ENCODE peak calls at places on chromosome 4, in five cellular contexts. H, T, P, V and A are unnamed samples.

GRCh38 chr4:108519911-108520310 is 100.5 kb upstream of the RPL34 start:
- DNase-seq in H (no peak), T (no peak), P (no peak), V (no peak), A (no peak)

GRCh38 chr4:3374011-3374645 is 67.6 kb upstream of the HGFAC start:
- DNase-seq in H (no peak), T (no peak), P (peak), V (no peak), A (no peak)

GRCh38 chr4:144712775-144713174 is 66.8 kb downstream of the HHIP start:
- DNase-seq in H (no peak), T (no peak), P (no peak), V (no peak), A (no peak)

GRCh38 chr4:11042760-11043159 is 358.2 kb upstream of the CLNK start:
- DNase-seq in H (no peak), T (no peak), P (no peak), V (no peak), A (no peak)

GRCh38 chr4:63790377-63790776 is 618.9 kb downstream of the TECRL start:
- DNase-seq in H (no peak), T (no peak), P (no peak), V (no peak), A (no peak)

GRCh38 chr4:167282171-167282864 is 48.0 kb upstream of the SPOCK3 start:
- DNase-seq in H (no peak), T (no peak), P (no peak), V (no peak), A (no peak)

GRCh38 chr4:110475881-110476818 is at the start of gene ENPEP:
- DNase-seq in H (peak), T (peak), P (peak), V (no peak), A (no peak)

GRCh38 chr4:48022192-48022799 is 5.7 kb downstream of the NIPAL1 start:
- DNase-seq in H (no peak), T (no peak), P (no peak), V (no peak), A (no peak)

GRCh38 chr4:148868207-148868606 is 426.0 kb upstream of the NR3C2 start:
- DNase-seq in H (no peak), T (no peak), P (no peak), V (no peak), A (no peak)

GRCh38 chr4:143199503-143199902 is 14.8 kb downstream of the USP38 start:
- DNase-seq in H (no peak), T (no peak), P (no peak), V (no peak), A (no peak)

GRCh38 chr4:3098346-3098745 is 23.9 kb downstream of the HTT start:
- DNase-seq in H (no peak), T (no peak), P (no peak), V (no peak), A (no peak)

GRCh38 chr4:163132469-163133222 is 34.0 kb downstream of the NAF1 start:
- DNase-seq in H (no peak), T (no peak), P (no peak), V (no peak), A (no peak)

GRCh38 chr4:141389649-141390048 is 169.0 kb downstream of the ZNF330 start:
- DNase-seq in H (no peak), T (no peak), P (no peak), V (no peak), A (no peak)

GRCh38 chr4:172952052-172952451 is 216.6 kb upstream of the GALNT7 start:
- DNase-seq in H (no peak), T (no peak), P (no peak), V (no peak), A (no peak)

GRCh38 chr4:113878718-113879117 is 100.7 kb downstream of the ARSJ start:
- DNase-seq in H (no peak), T (no peak), P (no peak), V (peak), A (no peak)

GRCh38 chr4:5524900-5525299 is 183.5 kb downstream of the EVC2 start:
- DNase-seq in H (no peak), T (no peak), P (no peak), V (no peak), A (no peak)

GRCh38 chr4:111213520-111213919 is 590.6 kb upstream of the PITX2 start:
- DNase-seq in H (no peak), T (no peak), P (no peak), V (no peak), A (no peak)

GRCh38 chr4:106588906-106589305 is 220.3 kb upstream of the GIMD1 start:
- DNase-seq in H (no peak), T (no peak), P (no peak), V (no peak), A (no peak)

GRCh38 chr4:28759064-28759463 is 1898.4 kb downstream of the STIM2 start:
- DNase-seq in H (no peak), T (no peak), P (no peak), V (no peak), A (no peak)

GRCh38 chr4:11512861-11513260 is 84.2 kb upstream of the HS3ST1 start:
- DNase-seq in H (no peak), T (no peak), P (no peak), V (no peak), A (no peak)

GRCh38 chr4:66564901-66565648 is 894.8 kb upstream of the EPHA5 start:
- DNase-seq in H (no peak), T (no peak), P (no peak), V (no peak), A (no peak)

GRCh38 chr4:40502220-40502619 is 127.4 kb downstream of the RBM47 start:
- DNase-seq in H (no peak), T (no peak), P (no peak), V (peak), A (no peak)